ENCODE peak calls at places on chromosomes 6 and 20, in six cellular contexts. L, R, M, I, W and P are unnamed samples.

GRCh38 chr6:165010556-165011535 is 298.6 kb downstream of the C6orf118 start:
- DNase-seq in L (no peak), W (no peak), M (no peak), I (peak; percentile 9), R (peak; percentile 7), P (no peak)

GRCh38 chr6:7267521-7268091 is 45.4 kb downstream of the SSR1 start:
- DNase-seq in M (peak; percentile 61), W (no peak), R (peak; percentile 90), L (peak; percentile 88), I (peak; percentile 96), P (no peak)

GRCh38 chr20:25248501-25249172 is 752 bp downstream of the PYGB start:
- DNase-seq in W (peak; percentile 28), L (peak; percentile 47), R (peak; percentile 63), M (no peak), I (no peak), P (no peak)

GRCh38 chr6:73854998-73855718 is 159.2 kb downstream of the CD109 start:
- DNase-seq in M (peak; percentile 58), W (no peak), R (peak; percentile 87), L (no peak), I (peak; percentile 6), P (no peak)

GRCh38 chr6:906920-907319 is 214.0 kb upstream of the EXOC2 start:
- DNase-seq in I (peak; percentile 87), M (peak; percentile 54), W (no peak), L (no peak), R (peak; percentile 2), P (no peak)

GRCh38 chr20:52572687-52573086 is 381.1 kb upstream of the ZFP64 start:
- DNase-seq in M (no peak), I (no peak), R (no peak), W (no peak), L (no peak), P (no peak)

GRCh38 chr6:25768566-25768965 is 14.0 kb downstream of the SLC17A4 start:
- DNase-seq in M (no peak), I (no peak), L (no peak), W (no peak), R (no peak), P (no peak)

GRCh38 chr6:42212442-42212841 is 5.2 kb downstream of the MRPS10 start:
- DNase-seq in W (no peak), I (no peak), L (no peak), M (no peak), R (no peak), P (no peak)

GRCh38 chr6:16241321-16241689 is 2.9 kb downstream of the GMPR start:
- DNase-seq in L (no peak), R (no peak), W (no peak), I (no peak), M (no peak), P (no peak)

GRCh38 chr20:18055261-18055660 is 2.5 kb downstream of the OVOL2 start:
- DNase-seq in W (no peak), I (no peak), R (no peak), M (no peak), L (no peak), P (no peak)

GRCh38 chr6:17389274-17389847 is 4.0 kb upstream of the CAP2 start:
- DNase-seq in W (no peak), M (no peak), L (no peak), R (peak; percentile 9), I (no peak), P (no peak)

GRCh38 chr6:4871825-4872224 is 95.6 kb downstream of the CDYL start:
- DNase-seq in R (no peak), I (no peak), L (no peak), W (no peak), M (no peak), P (no peak)

GRCh38 chr20:32494498-32495216 is 90.5 kb downstream of the NOL4L start:
- DNase-seq in W (no peak), L (no peak), R (peak; percentile 40), I (peak; percentile 38), M (no peak), P (no peak)

GRCh38 chr20:53382263-53382844 is 211.3 kb downstream of the ZNF217 start:
- DNase-seq in M (no peak), R (no peak), W (no peak), L (no peak), I (no peak), P (no peak)

GRCh38 chr20:22584630-22584921 is 204 bp upstream of the FOXA2 start:
- DNase-seq in I (no peak), M (peak; percentile 96), R (no peak), L (peak; percentile 93), W (peak; percentile 76), P (no peak)

GRCh38 chr20:19828233-19828632 is 70.2 kb downstream of the RIN2 start:
- DNase-seq in I (peak; percentile 76), L (no peak), R (no peak), M (peak; percentile 71), W (no peak), P (no peak)

GRCh38 chr6:28695671-28696537 is 170.2 kb downstream of the GPX5 start:
- DNase-seq in M (peak; percentile 45), L (no peak), R (peak; percentile 25), W (no peak), I (peak; percentile 42), P (no peak)

GRCh38 chr6:148969679-148970078 is 222.8 kb downstream of the UST start:
- DNase-seq in L (no peak), W (no peak), I (peak; percentile 74), M (no peak), R (peak; percentile 88), P (no peak)

GRCh38 chr6:36929607-36930006 is 24.9 kb upstream of the PI16 start:
- DNase-seq in L (no peak), W (no peak), I (no peak), M (no peak), R (peak; percentile 64), P (no peak)

GRCh38 chr6:116012471-116012949 is 48.2 kb downstream of the FRK start:
- DNase-seq in R (peak; percentile 55), I (peak; percentile 47), L (no peak), M (no peak), W (no peak), P (no peak)

GRCh38 chr20:59177266-59178250 is 13.9 kb downstream of the ZNF831 start:
- DNase-seq in R (no peak), M (no peak), I (no peak), W (no peak), L (no peak), P (no peak)

GRCh38 chr20:37396520-37397075 is 50.7 kb downstream of the SRC start:
- DNase-seq in R (no peak), L (no peak), W (peak; percentile 82), I (no peak), M (no peak), P (no peak)

GRCh38 chr6:145733770-145734169 is 1.6 kb downstream of the EPM2A start:
- DNase-seq in M (no peak), L (no peak), R (no peak), W (no peak), I (no peak), P (no peak)

GRCh38 chr6:44051516-44051915 is 75.7 kb downstream of the MRPL14 start:
- DNase-seq in I (peak; percentile 80), M (no peak), R (peak; percentile 84), W (no peak), L (no peak), P (no peak)

GRCh38 chr6:44050872-44051421 is 76.3 kb downstream of the MRPL14 start:
- DNase-seq in R (no peak), L (no peak), M (no peak), W (no peak), I (no peak), P (no peak)

GRCh38 chr6:44053760-44054556 is 73.3 kb downstream of the MRPL14 start:
- DNase-seq in W (no peak), R (peak; percentile 91), L (no peak), I (peak; percentile 66), M (no peak), P (no peak)

GRCh38 chr6:44053106-44053756 is 74.0 kb downstream of the MRPL14 start:
- DNase-seq in L (no peak), M (no peak), I (no peak), W (no peak), R (no peak), P (no peak)

GRCh38 chr6:44052419-44053011 is 74.7 kb downstream of the MRPL14 start:
- DNase-seq in W (no peak), M (peak; percentile 56), L (no peak), R (peak; percentile 83), I (peak; percentile 75), P (no peak)
- TF ChIP-seq CTCF in W (no peak), M (no peak), L (no peak), R (peak; percentile 44), I (no peak), P (no peak)

GRCh38 chr6:136693090-136693489 is 99.2 kb downstream of the MAP3K5 start:
- DNase-seq in L (no peak), W (no peak), R (no peak), I (no peak), M (no peak), P (no peak)
- TF ChIP-seq CTCF in L (no peak), W (no peak), R (no peak), I (no peak), M (no peak), P (no peak)

GRCh38 chr6:121430514-121431460 is 4.7 kb upstream of the GJA1 start:
- DNase-seq in R (peak; percentile 81), L (no peak), M (peak; percentile 59), I (no peak), W (no peak), P (no peak)

GRCh38 chr6:121436172-121436965 is 923 bp downstream of the GJA1 start:
- DNase-seq in R (no peak), L (no peak), M (peak; percentile 14), W (no peak), I (no peak), P (no peak)

GRCh38 chr6:121435444-121436069 is at the start of gene GJA1:
- DNase-seq in W (no peak), M (peak; percentile 79), I (peak; percentile 85), R (peak; percentile 93), L (no peak), P (no peak)

GRCh38 chr6:121436966-121437756 is 1.7 kb downstream of the GJA1 start:
- DNase-seq in R (peak; percentile 72), W (peak; percentile 39), M (peak; percentile 54), I (peak; percentile 48), L (peak; percentile 9), P (no peak)

DNA sequence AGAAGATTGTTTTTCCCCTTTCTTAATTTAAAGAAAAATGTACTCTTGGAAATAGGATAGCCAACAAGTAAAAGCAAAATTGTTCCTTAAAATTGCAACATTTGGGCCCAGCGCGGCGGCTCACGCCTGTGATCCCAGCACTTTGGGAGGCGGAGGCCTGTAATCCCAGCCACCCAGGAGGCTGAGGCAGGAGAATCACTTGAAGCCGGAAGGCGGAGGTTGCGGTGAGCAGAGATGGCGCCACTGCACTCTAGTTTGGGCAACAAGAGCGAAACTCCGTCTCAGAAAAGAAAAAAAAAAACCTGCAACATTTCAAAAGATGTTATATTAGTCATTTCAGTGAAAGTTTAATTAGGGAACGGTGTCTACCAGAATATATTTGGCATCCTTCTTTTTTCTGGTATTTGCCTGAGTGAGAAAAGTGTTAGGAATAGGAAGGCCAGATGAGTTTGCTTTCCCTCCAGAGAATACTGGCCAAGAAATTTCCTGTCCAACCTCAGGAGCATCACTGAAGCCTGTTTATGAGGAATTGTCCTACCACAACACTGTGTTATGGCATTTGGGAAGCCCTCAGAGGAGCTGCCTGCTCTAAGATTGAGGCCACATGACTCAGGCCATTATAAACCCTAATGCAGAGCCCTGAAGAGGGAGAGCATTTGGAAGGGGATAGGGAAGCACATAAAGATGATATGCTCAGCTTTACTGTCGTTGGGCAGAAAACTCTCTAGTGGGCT is 1.2 kb upstream of the GJA1 start:
- DNase-seq in W (no peak), L (no peak), R (no peak), I (no peak), M (peak; percentile 28), P (no peak)
- TF ChIP-seq CTCF in W (no peak), L (no peak), R (no peak), I (no peak), M (no peak), P (no peak)

GRCh38 chr6:109690740-109691687 is at the start of the genes AK9 and FIG4:
- DNase-seq in L (peak; percentile 91), M (peak; percentile 86), W (peak; percentile 85), I (peak; percentile 91), R (peak; percentile 93), P (peak; percentile 80)
- TF ChIP-seq CTCF in L (no peak), M (no peak), W (peak; percentile 36), I (peak; percentile 56), R (peak; percentile 46), P (no peak)